ENCODE peak calls at places on chromosomes 7 and 10, in six cellular contexts. One of them, this sample, is unnamed.

GRCh38 chr7:76069238-76069638 is 21.3 kb downstream of the MDH2 start:
- DNase-seq in IMR-90: peak; percentile 97
- DNase-seq in aorta: no peak
- DNase-seq in tibial artery: peak; percentile 45
- DNase-seq in OCI-LY7: no peak
- DNase-seq in CD8-positive, alpha-beta memory T cell: no peak
- DNase-seq in this sample: no peak

GRCh38 chr10:65555192-65555591 is 1370.6 kb upstream of the LRRTM3 start:
- DNase-seq in IMR-90: no peak
- DNase-seq in aorta: no peak
- DNase-seq in CD8-positive, alpha-beta memory T cell: no peak
- DNase-seq in tibial artery: no peak
- DNase-seq in OCI-LY7: no peak
- DNase-seq in this sample: no peak

GRCh38 chr10:79051766-79052165 is 17.0 kb upstream of the ZMIZ1 start:
- DNase-seq in aorta: peak; percentile 59
- DNase-seq in OCI-LY7: no peak
- DNase-seq in tibial artery: peak; percentile 7
- DNase-seq in IMR-90: no peak
- DNase-seq in CD8-positive, alpha-beta memory T cell: no peak
- DNase-seq in this sample: no peak

GRCh38 chr10:97498841-97499560 is at the start of gene UBTD1:
- DNase-seq in OCI-LY7: peak; percentile 33
- DNase-seq in tibial artery: peak; percentile 61
- DNase-seq in IMR-90: peak; percentile 49
- DNase-seq in aorta: peak; percentile 87
- DNase-seq in CD8-positive, alpha-beta memory T cell: peak; percentile 18
- DNase-seq in this sample: no peak

GRCh38 chr7:84105582-84105981 is 89.0 kb downstream of the SEMA3A start:
- DNase-seq in CD8-positive, alpha-beta memory T cell: no peak
- DNase-seq in aorta: no peak
- DNase-seq in tibial artery: no peak
- DNase-seq in IMR-90: peak; percentile 61
- DNase-seq in OCI-LY7: no peak
- DNase-seq in this sample: no peak

GRCh38 chr10:75043256-75044121 is 68.0 kb upstream of the SAMD8 start:
- DNase-seq in IMR-90: no peak
- DNase-seq in tibial artery: no peak
- DNase-seq in aorta: peak; percentile 73
- DNase-seq in CD8-positive, alpha-beta memory T cell: peak; percentile 48
- DNase-seq in OCI-LY7: peak; percentile 66
- DNase-seq in this sample: peak; percentile 8

GRCh38 chr7:12731214-12731656 is 43.8 kb downstream of the ARL4A start:
- DNase-seq in aorta: no peak
- DNase-seq in OCI-LY7: no peak
- DNase-seq in CD8-positive, alpha-beta memory T cell: no peak
- DNase-seq in tibial artery: no peak
- DNase-seq in IMR-90: peak; percentile 36
- DNase-seq in this sample: no peak

GRCh38 chr7:157676001-157676400 is 339.2 kb downstream of the DNAJB6 start:
- DNase-seq in CD8-positive, alpha-beta memory T cell: no peak
- DNase-seq in IMR-90: no peak
- DNase-seq in tibial artery: no peak
- DNase-seq in aorta: no peak
- DNase-seq in OCI-LY7: no peak
- DNase-seq in this sample: no peak

GRCh38 chr10:129839285-129840195 is 124.5 kb downstream of the EBF3 start:
- DNase-seq in aorta: no peak
- DNase-seq in OCI-LY7: no peak
- DNase-seq in tibial artery: no peak
- DNase-seq in IMR-90: no peak
- DNase-seq in CD8-positive, alpha-beta memory T cell: no peak
- DNase-seq in this sample: no peak

GRCh38 chr7:31971049-31971665 is 99.0 kb downstream of the PDE1C start:
- DNase-seq in CD8-positive, alpha-beta memory T cell: no peak
- DNase-seq in aorta: no peak
- DNase-seq in IMR-90: peak; percentile 50
- DNase-seq in OCI-LY7: no peak
- DNase-seq in tibial artery: no peak
- DNase-seq in this sample: no peak

GRCh38 chr7:110373514-110374258 is 717.2 kb upstream of the LRRN3 start:
- DNase-seq in tibial artery: no peak
- DNase-seq in IMR-90: peak; percentile 72
- DNase-seq in OCI-LY7: no peak
- DNase-seq in aorta: no peak
- DNase-seq in CD8-positive, alpha-beta memory T cell: no peak
- DNase-seq in this sample: no peak

GRCh38 chr10:79405221-79405994 is 40.0 kb downstream of the ZCCHC24 start:
- DNase-seq in tibial artery: no peak
- DNase-seq in CD8-positive, alpha-beta memory T cell: no peak
- DNase-seq in OCI-LY7: no peak
- DNase-seq in IMR-90: no peak
- DNase-seq in aorta: peak; percentile 68
- DNase-seq in this sample: no peak

GRCh38 chr10:63430091-63430998 is 35.4 kb downstream of the JMJD1C start:
- DNase-seq in OCI-LY7: no peak
- DNase-seq in tibial artery: no peak
- DNase-seq in CD8-positive, alpha-beta memory T cell: no peak
- DNase-seq in IMR-90: peak; percentile 74
- DNase-seq in aorta: no peak
- DNase-seq in this sample: no peak

GRCh38 chr10:8365935-8366911 is 311.7 kb downstream of the GATA3 start:
- DNase-seq in OCI-LY7: no peak
- DNase-seq in tibial artery: no peak
- DNase-seq in aorta: no peak
- DNase-seq in IMR-90: peak; percentile 81
- DNase-seq in CD8-positive, alpha-beta memory T cell: peak; percentile 39
- DNase-seq in this sample: no peak

GRCh38 chr7:17781491-17782215 is 158.6 kb downstream of the SNX13 start:
- DNase-seq in tibial artery: no peak
- DNase-seq in IMR-90: peak; percentile 90
- DNase-seq in aorta: no peak
- DNase-seq in OCI-LY7: no peak
- DNase-seq in CD8-positive, alpha-beta memory T cell: no peak
- DNase-seq in this sample: no peak

GRCh38 chr7:116583653-116584052 is 58.8 kb downstream of the CAV1 start:
- DNase-seq in IMR-90: no peak
- DNase-seq in tibial artery: no peak
- DNase-seq in CD8-positive, alpha-beta memory T cell: no peak
- DNase-seq in OCI-LY7: peak; percentile 61
- DNase-seq in aorta: no peak
- DNase-seq in this sample: no peak

GRCh38 chr7:134545918-134546317 is 3.0 kb upstream of the AKR1B15 start:
- DNase-seq in CD8-positive, alpha-beta memory T cell: no peak
- DNase-seq in IMR-90: no peak
- DNase-seq in aorta: no peak
- DNase-seq in OCI-LY7: no peak
- DNase-seq in tibial artery: no peak
- DNase-seq in this sample: no peak

GRCh38 chr7:152312316-152312715 is 123.5 kb downstream of the KMT2C start:
- DNase-seq in IMR-90: peak; percentile 64
- DNase-seq in CD8-positive, alpha-beta memory T cell: no peak
- DNase-seq in OCI-LY7: no peak
- DNase-seq in tibial artery: no peak
- DNase-seq in aorta: no peak
- DNase-seq in this sample: no peak

GRCh38 chr10:31912289-31912688 is 16.3 kb downstream of the ARHGAP12 start:
- DNase-seq in OCI-LY7: no peak
- DNase-seq in tibial artery: no peak
- DNase-seq in aorta: no peak
- DNase-seq in IMR-90: peak; percentile 59
- DNase-seq in CD8-positive, alpha-beta memory T cell: no peak
- DNase-seq in this sample: no peak

GRCh38 chr7:27685893-27686292 is 23.2 kb upstream of the HIBADH start:
- DNase-seq in tibial artery: no peak
- DNase-seq in OCI-LY7: no peak
- DNase-seq in CD8-positive, alpha-beta memory T cell: no peak
- DNase-seq in aorta: no peak
- DNase-seq in IMR-90: no peak
- DNase-seq in this sample: no peak

DNA sequence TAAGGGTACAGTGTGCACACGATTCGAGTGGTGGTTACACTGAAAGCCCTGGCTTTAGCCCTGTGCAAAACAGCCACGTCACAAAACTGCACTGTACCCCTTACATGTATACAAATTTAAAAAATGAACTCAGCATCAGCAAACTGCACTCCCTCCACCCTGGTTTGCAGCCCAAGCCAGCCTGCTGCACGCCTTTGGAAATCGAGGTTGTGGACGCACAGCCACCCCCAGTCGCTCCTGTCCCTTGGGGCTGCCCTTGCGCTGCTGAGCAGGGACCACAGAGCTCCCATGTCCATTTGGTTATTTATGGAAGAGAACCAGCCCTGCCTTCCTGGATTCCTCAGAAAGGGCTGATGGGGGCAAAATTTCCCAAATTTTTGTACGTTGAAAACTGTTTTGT is 98.8 kb downstream of the INPP5A start:
- DNase-seq in tibial artery: no peak
- DNase-seq in IMR-90: no peak
- DNase-seq in OCI-LY7: no peak
- DNase-seq in aorta: peak; percentile 77
- DNase-seq in CD8-positive, alpha-beta memory T cell: no peak
- DNase-seq in this sample: no peak
- H3K27ac ChIP-seq in tibial artery: no peak overlapping the region
- H3K27ac ChIP-seq in IMR-90: no peak overlapping the region
- H3K27ac ChIP-seq in OCI-LY7: no peak overlapping the region
- H3K27ac ChIP-seq in aorta: no peak overlapping the region
- H3K27ac ChIP-seq in CD8-positive, alpha-beta memory T cell: no peak overlapping the region
- H3K27ac ChIP-seq in this sample: no peak overlapping the region

DNA sequence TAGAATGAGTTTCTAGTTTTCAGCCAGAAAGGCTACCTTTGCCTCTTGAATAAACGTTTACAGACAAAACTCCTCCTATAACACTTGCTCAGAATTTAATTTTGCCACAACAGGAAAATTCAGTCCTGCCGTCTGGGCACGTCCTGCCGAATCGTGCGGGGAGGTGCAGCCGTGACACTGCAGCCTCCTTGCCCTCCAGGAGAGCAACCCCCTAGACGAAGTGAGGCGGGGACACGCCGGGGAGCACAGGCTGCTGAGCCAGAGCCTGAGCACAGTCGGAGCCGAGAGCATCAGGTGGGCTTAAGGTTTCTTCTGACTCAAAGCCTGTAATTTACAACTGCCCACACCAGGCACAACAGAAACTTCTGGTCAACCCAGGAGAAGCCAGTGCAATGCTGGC is 102.3 kb downstream of the DYNC2I1 start:
- DNase-seq in OCI-LY7: no peak
- DNase-seq in CD8-positive, alpha-beta memory T cell: no peak
- DNase-seq in IMR-90: no peak
- DNase-seq in aorta: no peak
- DNase-seq in tibial artery: no peak
- DNase-seq in this sample: no peak
- H3K4me3 ChIP-seq in OCI-LY7: no peak overlapping the region
- H3K4me3 ChIP-seq in CD8-positive, alpha-beta memory T cell: peak overlapping the region; percentile 59
- H3K4me3 ChIP-seq in IMR-90: no peak overlapping the region
- H3K4me3 ChIP-seq in aorta: no peak overlapping the region
- H3K4me3 ChIP-seq in tibial artery: no peak overlapping the region
- H3K4me3 ChIP-seq in this sample: peak overlapping the region; percentile 52

DNA sequence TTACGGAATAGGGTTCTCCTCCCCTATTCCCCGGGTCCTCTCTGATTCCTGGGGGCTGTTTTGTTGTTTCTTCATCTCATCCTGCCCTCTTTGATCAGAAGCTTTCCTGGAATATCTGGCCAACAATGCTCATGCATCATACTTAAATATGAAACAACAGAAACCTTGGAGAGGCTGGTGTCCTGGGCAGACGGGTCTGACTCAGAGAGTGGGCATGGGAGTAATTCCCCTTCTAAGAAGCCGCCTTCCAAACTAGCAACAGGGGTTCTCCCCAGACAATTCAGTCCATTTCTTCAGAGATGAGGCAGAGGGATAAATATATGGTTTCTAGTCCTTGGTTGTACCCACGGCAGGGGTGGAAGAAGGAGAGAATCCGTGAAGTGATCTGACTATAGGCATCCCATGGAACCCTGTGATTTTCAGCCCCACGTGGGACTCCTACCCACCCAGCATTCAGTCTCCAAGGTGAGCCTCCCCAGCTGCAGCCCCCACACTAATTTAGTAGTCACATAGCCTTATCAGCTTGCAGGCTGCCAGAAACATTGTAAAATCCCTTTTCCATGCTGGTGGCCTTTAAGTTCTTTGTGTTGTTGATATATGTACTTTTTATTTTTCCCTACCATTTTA is 119.2 kb downstream of the SFMBT2 start:
- DNase-seq in IMR-90: no peak
- DNase-seq in tibial artery: no peak
- DNase-seq in aorta: no peak
- DNase-seq in CD8-positive, alpha-beta memory T cell: no peak
- DNase-seq in OCI-LY7: no peak
- DNase-seq in this sample: no peak
- H3K4me1 ChIP-seq in IMR-90: no peaks in the 10 kb centered on the region
- H3K4me1 ChIP-seq in tibial artery: no peaks in the 10 kb centered on the region
- H3K4me1 ChIP-seq in aorta: no peaks in the 10 kb centered on the region
- H3K4me1 ChIP-seq in CD8-positive, alpha-beta memory T cell: peaks cover 9% of the 10 kb centered on the region
- H3K4me1 ChIP-seq in OCI-LY7: no peaks in the 10 kb centered on the region
- H3K4me1 ChIP-seq in this sample: no peaks in the 10 kb centered on the region

GRCh38 chr7:36127075-36127740 is 25.8 kb upstream of the EEPD1 start:
- DNase-seq in IMR-90: peak; percentile 47
- DNase-seq in OCI-LY7: peak; percentile 11
- DNase-seq in CD8-positive, alpha-beta memory T cell: no peak
- DNase-seq in aorta: no peak
- DNase-seq in tibial artery: no peak
- DNase-seq in this sample: no peak
- H3K27ac ChIP-seq in IMR-90: no peak overlapping the region
- H3K27ac ChIP-seq in OCI-LY7: no peak overlapping the region
- H3K27ac ChIP-seq in CD8-positive, alpha-beta memory T cell: no peak overlapping the region
- H3K27ac ChIP-seq in aorta: no peak overlapping the region
- H3K27ac ChIP-seq in tibial artery: peak overlapping the region; percentile 76
- H3K27ac ChIP-seq in this sample: no peak overlapping the region

DNA sequence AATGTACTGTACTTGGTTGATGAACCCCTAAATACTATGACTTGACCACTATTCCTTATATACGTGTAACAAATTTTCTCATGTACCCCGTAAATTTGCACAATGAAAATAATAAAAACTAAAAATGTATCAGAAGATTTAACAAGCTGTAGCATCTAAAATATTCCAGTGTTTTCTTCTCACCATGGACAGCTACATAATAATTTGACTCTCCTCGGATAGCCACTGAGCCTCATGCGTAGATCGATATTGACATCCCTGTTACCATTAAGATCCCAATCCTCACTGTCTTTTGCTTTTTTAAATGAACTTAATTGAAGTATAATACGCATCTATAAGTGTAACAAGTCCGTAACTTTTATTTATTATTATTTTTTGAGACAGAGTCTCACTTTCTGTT is 179.7 kb upstream of the C7orf33 start:
- DNase-seq in CD8-positive, alpha-beta memory T cell: no peak
- DNase-seq in tibial artery: no peak
- DNase-seq in aorta: no peak
- DNase-seq in OCI-LY7: no peak
- DNase-seq in IMR-90: no peak
- DNase-seq in this sample: no peak
- H3K4me3 ChIP-seq in CD8-positive, alpha-beta memory T cell: no peak overlapping the region
- H3K4me3 ChIP-seq in tibial artery: no peak overlapping the region
- H3K4me3 ChIP-seq in aorta: no peak overlapping the region
- H3K4me3 ChIP-seq in OCI-LY7: no peak overlapping the region
- H3K4me3 ChIP-seq in IMR-90: no peak overlapping the region
- H3K4me3 ChIP-seq in this sample: no peak overlapping the region